ENCODE peak calls at places on chromosomes 2 and 18, in four cellular contexts. G is AG04450, W is pancreas, L is body of pancreas. D is an unnamed sample.

GRCh38 chr2:241734467-241735208 is at the start of gene D2HGDH:
- DNase-seq in G (peak; percentile 36), W (peak; percentile 93), L (peak; percentile 96), D (peak; percentile 11)

GRCh38 chr2:23632831-23633395 is 247.9 kb downstream of the KLHL29 start:
- DNase-seq in L (no peak), G (no peak), W (no peak), D (no peak)

GRCh38 chr2:108927936-108928659 is 60.9 kb downstream of the EDAR start:
- DNase-seq in L (peak; percentile 29), W (no peak), G (peak; percentile 16), D (no peak)

GRCh38 chr2:189631849-189632248 is 29.4 kb upstream of the ASNSD1 start:
- DNase-seq in L (no peak), G (no peak), W (no peak), D (no peak)

GRCh38 chr2:98088261-98088660 is 1.3 kb downstream of the VWA3B start:
- DNase-seq in G (no peak), L (no peak), W (peak; percentile 32), D (no peak)

GRCh38 chr2:99777656-99778290 is 288.0 kb upstream of the REV1 start:
- DNase-seq in W (no peak), L (no peak), G (no peak), D (no peak)

GRCh38 chr2:1749750-1750149 is 5.4 kb upstream of the PXDN start:
- DNase-seq in W (no peak), G (no peak), L (peak; percentile 3), D (no peak)

GRCh38 chr2:202910687-202911086 is 786 bp downstream of the WDR12 start:
- DNase-seq in G (no peak), L (no peak), W (no peak), D (no peak)

GRCh38 chr2:220335591-220335915 is 708.1 kb downstream of the SLC4A3 start:
- DNase-seq in W (no peak), L (no peak), G (no peak), D (no peak)

GRCh38 chr2:112884869-112885502 is 26.0 kb upstream of the IL37 start:
- DNase-seq in W (peak; percentile 52), G (no peak), L (peak; percentile 63), D (no peak)

GRCh38 chr2:240713928-240714746 is 22.5 kb downstream of the AQP12A start:
- DNase-seq in L (peak; percentile 32), G (no peak), W (no peak), D (no peak)

GRCh38 chr2:188292446-188293239 is 969 bp downstream of the GULP1 start:
- DNase-seq in G (peak; percentile 68), L (peak; percentile 77), W (peak; percentile 84), D (peak; percentile 54)

GRCh38 chr2:20568501-20569463 is 82.1 kb downstream of the HS1BP3 start:
- DNase-seq in W (no peak), G (no peak), L (no peak), D (no peak)

GRCh38 chr2:174009488-174010223 is 44.5 kb upstream of the SP3 start:
- DNase-seq in W (no peak), G (no peak), L (no peak), D (no peak)

GRCh38 chr2:173002751-173003541 is 72.7 kb upstream of the MAP3K20 start:
- DNase-seq in W (no peak), L (no peak), G (no peak), D (no peak)

GRCh38 chr2:62577994-62578836 is 72.2 kb upstream of the TMEM17 start:
- DNase-seq in L (no peak), G (peak; percentile 50), W (no peak), D (peak; percentile 94)

GRCh38 chr18:25832008-25832604 is 258.3 kb downstream of the SS18 start:
- DNase-seq in G (peak; percentile 7), W (peak; percentile 24), L (peak; percentile 18), D (no peak)

GRCh38 chr2:63589148-63589972 is 597 bp downstream of the MDH1 start:
- DNase-seq in L (no peak), G (peak; percentile 8), W (no peak), D (no peak)

GRCh38 chr2:179745615-179746263 is 115.7 kb downstream of the ZNF385B start:
- DNase-seq in L (no peak), W (no peak), G (no peak), D (no peak)

DNA sequence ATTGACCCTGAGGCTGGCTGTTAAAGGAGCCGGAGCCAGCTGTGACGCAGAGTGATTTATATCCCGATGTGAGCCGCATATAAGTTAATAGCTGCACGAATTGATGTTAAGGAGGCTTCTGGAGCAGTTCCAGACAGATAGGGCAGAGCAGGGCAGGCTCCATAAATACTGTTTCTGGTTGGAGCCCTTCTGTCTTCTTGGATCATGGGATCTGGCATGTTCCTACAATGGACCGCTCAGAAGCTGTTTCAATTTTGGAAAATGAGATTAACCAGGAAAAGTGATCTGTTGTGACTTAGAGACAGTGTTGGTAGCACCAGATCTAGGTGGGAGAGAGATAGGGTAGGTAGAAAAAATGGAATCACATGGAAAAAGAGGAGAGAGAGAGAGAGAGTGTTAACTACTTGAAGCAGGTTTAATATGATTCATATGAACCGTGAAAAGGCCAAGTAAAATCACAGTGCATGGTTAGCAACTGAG is 4.8 kb upstream of the IGFBP5 start:
- DNase-seq in W (no peak), L (no peak), G (no peak), D (no peak)
- H3K4me3 ChIP-seq in W (no peak overlapping the region), L (no peak overlapping the region), G (no peak overlapping the region), D (no peak overlapping the region)

DNA sequence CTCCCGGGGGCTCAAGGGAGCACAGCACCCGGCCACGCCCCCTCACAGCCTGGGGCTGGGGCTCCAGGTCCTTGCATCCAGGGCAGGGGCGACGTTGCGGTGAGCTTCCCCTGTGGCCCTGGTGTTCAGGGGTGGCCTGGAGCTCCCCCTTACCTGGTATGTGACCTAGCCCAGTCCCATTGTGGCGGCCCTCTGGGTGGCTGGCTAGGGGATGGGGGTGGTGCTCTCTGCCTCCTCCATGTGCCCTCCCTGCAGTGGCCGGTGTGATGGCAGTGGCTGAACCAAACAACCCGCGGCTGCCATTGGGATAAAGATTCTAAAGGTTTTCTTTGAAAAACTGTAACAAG is 288.3 kb downstream of the RDH14 start:
- DNase-seq in G (no peak), W (no peak), L (no peak), D (no peak)
- TF ChIP-seq CTCF in G (no peak), W (no peak), L (no peak), D (no peak)

DNA sequence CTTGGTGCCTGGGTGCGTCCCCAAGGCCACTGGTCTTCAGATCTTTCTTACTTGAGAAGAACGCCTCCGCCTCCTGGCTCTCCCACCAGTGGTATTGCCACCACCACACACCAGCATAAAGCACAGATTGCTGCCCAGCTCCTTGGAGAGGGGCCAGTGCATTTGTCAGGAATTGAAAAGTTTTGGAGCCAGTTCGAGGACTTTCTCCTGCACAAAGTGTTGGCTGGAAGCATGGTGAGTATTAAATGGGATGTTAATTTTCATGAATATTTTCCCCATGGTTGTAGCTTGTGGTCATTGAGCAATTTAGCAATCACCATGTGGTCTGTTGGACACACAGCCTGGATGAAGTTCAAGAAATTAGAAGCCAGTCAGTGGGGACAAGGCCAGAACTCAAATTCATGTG is 684.6 kb upstream of the FANCL start:
- DNase-seq in L (no peak), G (no peak), W (no peak), D (peak; percentile 66)
- H3K4me3 ChIP-seq in L (no peak overlapping the region), G (no peak overlapping the region), W (no peak overlapping the region), D (no peak overlapping the region)

GRCh38 chr2:146312899-146313298 is 1531.9 kb upstream of the ACVR2A start:
- DNase-seq in W (no peak), G (no peak), L (no peak), D (no peak)
- TF ChIP-seq CTCF in W (no peak), G (peak; percentile 41), L (peak; percentile 18), D (peak; percentile 20)

GRCh38 chr2:60569680-60570111 is 16.2 kb upstream of the BCL11A start:
- DNase-seq in W (no peak), L (no peak), G (no peak), D (no peak)
- H3K4me3 ChIP-seq in W (no peak overlapping the region), L (no peak overlapping the region), G (peak overlapping the region; percentile 2), D (peak overlapping the region; percentile 22)

GRCh38 chr2:26316845-26317244 is 29.1 kb upstream of the SELENOI start:
- DNase-seq in G (no peak), W (no peak), L (no peak), D (no peak)

GRCh38 chr2:26316041-26316440 is 29.9 kb upstream of the SELENOI start:
- DNase-seq in L (no peak), W (no peak), G (no peak), D (no peak)

GRCh38 chr2:26312471-26312870 is 33.5 kb upstream of the SELENOI start:
- DNase-seq in L (no peak), G (no peak), W (no peak), D (no peak)

GRCh38 chr2:26313446-26313845 is 32.5 kb upstream of the SELENOI start:
- DNase-seq in W (no peak), G (no peak), L (no peak), D (no peak)

GRCh38 chr2:26314243-26314642 is 31.7 kb upstream of the SELENOI start:
- DNase-seq in G (no peak), L (no peak), W (no peak), D (no peak)
- TF ChIP-seq CTCF in G (no peak), L (no peak), W (no peak), D (no peak)

GRCh38 chr2:73142937-73143336 is 30.2 kb upstream of the RAB11FIP5 start:
- DNase-seq in W (no peak), L (no peak), G (no peak), D (no peak)
- H3K4me3 ChIP-seq in W (no peak overlapping the region), L (no peak overlapping the region), G (no peak overlapping the region), D (no peak overlapping the region)

DNA sequence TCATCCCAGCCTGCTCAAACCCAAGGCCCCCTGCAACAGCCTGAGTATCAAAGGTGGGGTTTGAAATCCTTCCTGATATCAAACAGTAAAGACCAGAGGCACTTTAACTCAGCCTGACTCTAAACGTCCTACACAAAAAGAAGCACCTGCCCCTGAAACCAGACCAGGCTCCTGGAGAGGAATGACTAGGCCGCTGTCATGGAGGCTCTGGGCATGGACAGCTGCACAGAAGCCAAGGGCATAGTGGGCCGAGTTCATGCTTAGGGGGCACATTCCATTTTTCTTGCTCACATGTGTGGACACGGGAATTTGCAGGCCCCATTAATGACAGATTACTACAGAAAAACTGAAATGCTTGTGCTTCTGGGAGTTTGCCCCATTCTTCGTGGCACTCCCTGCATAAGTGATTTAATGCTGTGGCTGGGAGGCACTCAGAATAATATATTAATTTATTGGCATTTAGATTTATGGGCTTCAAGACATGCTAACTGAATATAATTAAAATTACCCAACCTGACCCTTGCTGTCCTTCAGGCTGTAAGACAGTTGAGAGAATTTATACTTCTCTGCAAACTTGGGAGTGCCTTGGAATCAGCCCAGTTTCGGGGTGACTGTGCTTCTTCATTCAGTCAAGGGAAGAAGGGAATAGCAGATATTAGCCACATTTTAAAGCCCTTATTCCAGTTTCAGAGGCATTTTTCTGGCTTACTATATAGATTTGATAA is 105.5 kb downstream of the GYPC start:
- DNase-seq in G (no peak), W (no peak), L (no peak), D (no peak)
- TF ChIP-seq CTCF in G (no peak), W (no peak), L (no peak), D (no peak)

GRCh38 chr2:236909802-236910201 is 175.9 kb upstream of the COPS8 start:
- DNase-seq in W (no peak), G (no peak), L (no peak), D (no peak)
- H3K4me3 ChIP-seq in W (no peak overlapping the region), G (no peak overlapping the region), L (no peak overlapping the region), D (no peak overlapping the region)

D was measured in BJ.